ENCODE peak calls at places on chromosome 18, in six cellular contexts. Y, K, H, M, D and N are unnamed samples.

GRCh38 chr18:55415258-55415871 is 172.6 kb downstream of the TCF4 start:
- DNase-seq in Y (peak; percentile 75), K (peak; percentile 57), H (peak; percentile 91), M (peak; percentile 60), D (peak; percentile 74), N (peak; percentile 74)

GRCh38 chr18:79963658-79964329 is 649 bp upstream of the HSBP1L1 start:
- DNase-seq in Y (no peak), K (no peak), H (no peak), M (no peak), D (no peak), N (no peak)

GRCh38 chr18:57585421-57585820 is 1.1 kb downstream of the FECH start:
- DNase-seq in Y (no peak), K (no peak), H (peak; percentile 25), M (no peak), D (no peak), N (peak; percentile 34)

GRCh38 chr18:61948196-61948800 is 55.5 kb upstream of the RNF152 start:
- DNase-seq in Y (no peak), K (no peak), H (peak; percentile 28), M (no peak), D (no peak), N (no peak)

GRCh38 chr18:9814431-9814830 is 71.3 kb upstream of the TXNDC2 start:
- DNase-seq in Y (no peak), K (peak; percentile 89), H (peak; percentile 78), M (no peak), D (peak; percentile 69), N (peak; percentile 91)

GRCh38 chr18:74082476-74083070 is 65.1 kb downstream of the FBXO15 start:
- DNase-seq in Y (peak; percentile 28), K (peak; percentile 65), H (peak; percentile 55), M (peak; percentile 10), D (peak; percentile 40), N (peak; percentile 55)

GRCh38 chr18:70200286-70200685 is 5.2 kb downstream of the RTTN start:
- DNase-seq in Y (no peak), K (no peak), H (no peak), M (no peak), D (no peak), N (no peak)

GRCh38 chr18:46414863-46415262 is 242.2 kb downstream of the LOXHD1 start:
- DNase-seq in Y (no peak), K (no peak), H (no peak), M (no peak), D (no peak), N (no peak)

GRCh38 chr18:45974088-45974536 is 7.0 kb upstream of the EPG5 start:
- DNase-seq in Y (peak; percentile 45), K (peak; percentile 73), H (peak; percentile 86), M (peak; percentile 66), D (peak; percentile 92), N (peak; percentile 72)

GRCh38 chr18:35494281-35494825 is 3.4 kb downstream of the INO80C start:
- DNase-seq in Y (no peak), K (no peak), H (no peak), M (no peak), D (no peak), N (no peak)

GRCh38 chr18:70322928-70323327 is 34.1 kb downstream of the SOCS6 start:
- DNase-seq in Y (no peak), K (no peak), H (peak; percentile 52), M (no peak), D (peak; percentile 27), N (peak; percentile 31)

GRCh38 chr18:23354625-23355024 is 98.5 kb upstream of the RIOK3 start:
- DNase-seq in Y (no peak), K (peak; percentile 74), H (peak; percentile 51), M (no peak), D (no peak), N (peak; percentile 60)

GRCh38 chr18:66616523-66616983 is 12.7 kb upstream of the CDH19 start:
- DNase-seq in Y (no peak), K (no peak), H (no peak), M (peak; percentile 12), D (no peak), N (peak; percentile 57)